ENCODE peak calls at places on chromosomes 3 and 15, in ten cellular contexts. D is spleen, Z is IMR-90, E is HCT116, I is body of pancreas, R is stomach, L is ovary, A is thyroid gland, C is sigmoid colon, K is breast epithelium. Y is an unnamed sample.

GRCh38 chr15:99542828-99543227 is 23.0 kb upstream of the MEF2A start:
- DNase-seq in Z (peak; percentile 58), I (no peak), E (no peak), D (no peak), K (no peak), C (no peak), L (no peak), R (no peak), A (no peak), Y (no peak)

GRCh38 chr3:184361532-184361931 is at the start of the genes CLCN2 and POLR2H:
- DNase-seq in A (peak; percentile 68), R (peak; percentile 50), E (no peak), K (no peak), C (no peak), L (peak; percentile 85), I (peak; percentile 56), D (no peak), Z (peak; percentile 33), Y (no peak)

GRCh38 chr15:85685366-85685765 is 109.4 kb downstream of the KLHL25 start:
- DNase-seq in C (no peak), K (no peak), E (no peak), Z (no peak), L (no peak), D (no peak), R (no peak), I (no peak), A (no peak), Y (no peak)

GRCh38 chr15:36585774-36586173 is 6.3 kb downstream of the CDIN1 start:
- DNase-seq in K (no peak), L (no peak), Z (no peak), D (no peak), R (no peak), A (no peak), C (no peak), E (peak; percentile 39), I (no peak), Y (no peak)

GRCh38 chr15:66454143-66454542 is 43.4 kb downstream of the SNAPC5 start:
- DNase-seq in L (no peak), E (no peak), D (no peak), R (no peak), I (no peak), C (no peak), A (no peak), Z (peak; percentile 32), K (no peak), Y (no peak)

GRCh38 chr3:100269410-100270217 is 8.8 kb downstream of the TBC1D23 start:
- DNase-seq in A (no peak), L (no peak), R (no peak), Z (peak; percentile 94), D (no peak), K (no peak), I (no peak), C (no peak), E (peak; percentile 55), Y (no peak)

GRCh38 chr3:13662238-13662847 is 113.4 kb downstream of the FBLN2 start:
- DNase-seq in Z (no peak), R (no peak), D (no peak), I (no peak), K (no peak), L (no peak), E (no peak), C (no peak), A (no peak), Y (no peak)

GRCh38 chr3:115550285-115550741 is 73.0 kb upstream of the GAP43 start:
- DNase-seq in D (no peak), A (no peak), I (no peak), K (no peak), R (no peak), C (peak; percentile 65), L (no peak), E (no peak), Z (no peak), Y (no peak)

GRCh38 chr3:53715815-53716483 is 130.3 kb downstream of the CHDH start:
- DNase-seq in R (peak; percentile 13), A (no peak), I (no peak), D (no peak), Z (no peak), C (no peak), E (no peak), L (no peak), K (no peak), Y (no peak)

GRCh38 chr3:187976361-187976900 is 177.5 kb upstream of the LPP start:
- DNase-seq in K (no peak), I (no peak), C (no peak), L (no peak), D (no peak), Z (no peak), E (no peak), A (peak; percentile 35), R (no peak), Y (no peak)

GRCh38 chr3:59367150-59367549 is 317.3 kb upstream of the CFAP20DC start:
- DNase-seq in D (no peak), A (no peak), C (no peak), L (no peak), Z (peak; percentile 17), I (no peak), E (no peak), R (no peak), K (no peak), Y (no peak)

GRCh38 chr3:31173118-31173718 is 278.8 kb upstream of the GADL1 start:
- DNase-seq in D (no peak), K (no peak), Z (no peak), C (no peak), R (no peak), E (no peak), L (no peak), A (no peak), I (no peak), Y (no peak)

GRCh38 chr3:74906181-74906580 is 291.7 kb upstream of the CNTN3 start:
- DNase-seq in A (no peak), C (no peak), R (no peak), Z (no peak), E (no peak), L (no peak), I (no peak), D (no peak), K (no peak), Y (no peak)

GRCh38 chr3:156477306-156477705 is 77.6 kb downstream of the SSR3 start:
- DNase-seq in C (no peak), I (no peak), E (no peak), Z (peak; percentile 61), K (no peak), L (no peak), A (no peak), R (no peak), D (no peak), Y (no peak)

GRCh38 chr3:162799910-162800309 is 1303.3 kb downstream of the OTOL1 start:
- DNase-seq in D (no peak), Z (no peak), I (no peak), R (no peak), C (no peak), K (no peak), A (no peak), E (no peak), L (no peak), Y (no peak)

GRCh38 chr3:13319821-13320220 is 100.3 kb downstream of the NUP210 start:
- DNase-seq in Z (no peak), L (no peak), R (no peak), K (no peak), A (no peak), I (no peak), C (no peak), E (no peak), D (no peak), Y (no peak)

GRCh38 chr3:190865828-190866227 is 3.3 kb upstream of the GMNC start:
- DNase-seq in K (no peak), L (no peak), A (no peak), Z (no peak), E (no peak), C (no peak), D (no peak), I (no peak), R (no peak), Y (no peak)

DNA sequence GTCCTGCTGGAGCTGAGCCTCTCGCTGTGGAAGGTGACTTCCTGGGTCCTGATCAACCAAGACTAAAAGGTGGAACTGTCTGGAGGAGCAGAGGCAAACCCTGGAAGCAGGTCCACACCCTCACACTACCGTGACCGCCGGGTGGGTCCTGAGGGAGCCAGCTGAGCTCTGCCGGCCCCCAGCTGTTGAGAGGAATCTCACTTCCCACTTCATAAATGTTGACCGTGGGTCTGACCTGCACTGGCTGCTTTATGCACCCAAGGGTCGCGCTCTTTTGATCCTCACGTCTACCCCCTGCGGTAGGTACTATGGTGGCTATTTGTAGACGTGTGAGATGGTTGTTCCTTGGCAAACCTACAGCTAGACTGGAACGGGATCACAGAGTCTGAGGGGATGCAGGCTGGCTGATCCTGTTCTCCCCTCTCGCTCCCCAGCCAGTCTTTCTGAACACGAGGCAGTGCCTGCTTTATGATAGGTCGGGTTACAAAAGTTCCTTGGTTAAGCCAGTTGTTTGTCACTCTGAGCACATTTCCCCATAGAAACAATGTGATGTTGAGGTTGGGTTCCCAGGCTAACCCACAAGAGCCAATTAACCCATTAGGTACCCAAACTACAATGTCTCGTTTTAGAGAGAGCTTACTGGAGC is 113.0 kb upstream of the ETV5 start:
- DNase-seq in D (no peak), R (no peak), E (no peak), Z (no peak), L (no peak), I (no peak), K (no peak), A (no peak), C (no peak), Y (no peak)
- TF ChIP-seq POLR2A in D (no peak), R (no peak), E (no peak), Z (no peak), L (no peak), I (no peak), K (no peak), A (no peak), C (no peak), Y (no peak)

GRCh38 chr15:61479601-61480000 is 250.5 kb upstream of the RORA start:
- DNase-seq in A (no peak), L (no peak), K (no peak), E (no peak), Z (no peak), C (no peak), D (no peak), I (no peak), R (no peak), Y (no peak)
- TF ChIP-seq CTCF in A (no peak), L (no peak), K (no peak), E (no peak), Z (no peak), C (no peak), D (no peak), I (no peak), R (no peak), Y (no peak)

GRCh38 chr3:112084980-112085697 is 1.1 kb upstream of the C3orf52 start:
- DNase-seq in L (no peak), C (no peak), R (no peak), I (peak; percentile 23), D (no peak), E (no peak), Z (no peak), K (no peak), A (no peak), Y (no peak)
- TF ChIP-seq POLR2A in L (no peak), C (no peak), R (no peak), I (no peak), D (no peak), E (no peak), Z (no peak), K (no peak), A (no peak), Y (no peak)

DNA sequence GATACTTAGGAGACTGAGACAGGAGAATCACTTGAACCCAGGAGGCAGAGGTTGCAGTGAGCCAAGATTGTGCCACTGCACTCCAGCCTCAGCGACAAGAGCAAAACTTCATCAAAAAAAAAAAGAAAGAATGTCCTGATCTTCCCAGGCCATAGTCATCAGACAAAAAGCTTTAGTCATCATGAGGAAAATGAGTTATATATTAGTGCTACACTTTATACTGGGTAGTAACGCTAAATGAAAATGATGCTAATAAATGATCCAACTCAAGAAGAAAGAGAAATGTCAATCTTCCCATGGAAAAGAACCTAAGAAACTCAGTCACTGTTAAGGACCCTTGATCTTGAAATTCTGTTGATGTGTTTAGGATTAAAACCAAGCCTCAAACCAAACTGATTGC is 26.3 kb upstream of the TRIM59 start:
- DNase-seq in Z (peak; percentile 31), L (no peak), D (no peak), C (no peak), A (no peak), R (no peak), I (no peak), E (no peak), K (no peak), Y (no peak)
- TF ChIP-seq CTCF in Z (no peak), L (no peak), D (no peak), C (no peak), A (no peak), R (no peak), I (no peak), E (no peak), K (no peak), Y (no peak)